ENCODE peak calls at places on chromosomes 7 and 10, in ten cellular contexts. One of them, this sample, is unnamed.

GRCh38 chr10:119526149-119526548 is 16.4 kb downstream of the RGS10 start:
- DNase-seq in cardiac fibroblast: no peak
- DNase-seq in HFFc6: no peak
- DNase-seq in pons: no peak
- DNase-seq in AG20443: no peak
- DNase-seq in stimulated activated naive CD4-positive, alpha-beta T cell: no peak
- DNase-seq in HFF-Myc: no peak
- DNase-seq in H9: no peak
- DNase-seq in activated naive CD4-positive, alpha-beta T cell: no peak
- DNase-seq in nucleus accumbens: no peak
- DNase-seq in this sample: no peak

GRCh38 chr7:108525985-108526767 is at the start of gene PNPLA8:
- DNase-seq in HFFc6: peak
- DNase-seq in activated naive CD4-positive, alpha-beta T cell: peak
- DNase-seq in pons: peak
- DNase-seq in AG20443: peak
- DNase-seq in nucleus accumbens: peak
- DNase-seq in H9: peak
- DNase-seq in cardiac fibroblast: peak
- DNase-seq in HFF-Myc: peak
- DNase-seq in stimulated activated naive CD4-positive, alpha-beta T cell: peak
- DNase-seq in this sample: peak

GRCh38 chr10:102246261-102246660 is 929 bp downstream of the GBF1 start:
- DNase-seq in H9: no peak
- DNase-seq in AG20443: no peak
- DNase-seq in pons: no peak
- DNase-seq in nucleus accumbens: no peak
- DNase-seq in cardiac fibroblast: peak
- DNase-seq in HFF-Myc: no peak
- DNase-seq in activated naive CD4-positive, alpha-beta T cell: no peak
- DNase-seq in HFFc6: peak
- DNase-seq in stimulated activated naive CD4-positive, alpha-beta T cell: no peak
- DNase-seq in this sample: no peak

GRCh38 chr7:151313857-151314256 is 27.8 kb upstream of the NUB1 start:
- DNase-seq in HFFc6: peak
- DNase-seq in AG20443: peak
- DNase-seq in activated naive CD4-positive, alpha-beta T cell: no peak
- DNase-seq in cardiac fibroblast: peak
- DNase-seq in nucleus accumbens: no peak
- DNase-seq in pons: peak
- DNase-seq in HFF-Myc: no peak
- DNase-seq in H9: peak
- DNase-seq in stimulated activated naive CD4-positive, alpha-beta T cell: no peak
- DNase-seq in this sample: peak

GRCh38 chr10:128675405-128675804 is 549.2 kb upstream of the MKI67 start:
- DNase-seq in pons: no peak
- DNase-seq in AG20443: no peak
- DNase-seq in stimulated activated naive CD4-positive, alpha-beta T cell: no peak
- DNase-seq in HFF-Myc: no peak
- DNase-seq in activated naive CD4-positive, alpha-beta T cell: no peak
- DNase-seq in HFFc6: no peak
- DNase-seq in cardiac fibroblast: no peak
- DNase-seq in nucleus accumbens: no peak
- DNase-seq in H9: no peak
- DNase-seq in this sample: no peak

GRCh38 chr10:124239666-124240065 is 146.3 kb upstream of the CHST15 start:
- DNase-seq in pons: no peak
- DNase-seq in stimulated activated naive CD4-positive, alpha-beta T cell: no peak
- DNase-seq in HFF-Myc: no peak
- DNase-seq in cardiac fibroblast: no peak
- DNase-seq in nucleus accumbens: no peak
- DNase-seq in HFFc6: no peak
- DNase-seq in activated naive CD4-positive, alpha-beta T cell: no peak
- DNase-seq in AG20443: no peak
- DNase-seq in H9: no peak
- DNase-seq in this sample: no peak

GRCh38 chr10:102003541-102003940 is 52.4 kb downstream of the ARMH3 start:
- DNase-seq in cardiac fibroblast: peak
- DNase-seq in nucleus accumbens: no peak
- DNase-seq in activated naive CD4-positive, alpha-beta T cell: no peak
- DNase-seq in pons: no peak
- DNase-seq in HFF-Myc: no peak
- DNase-seq in HFFc6: no peak
- DNase-seq in stimulated activated naive CD4-positive, alpha-beta T cell: no peak
- DNase-seq in AG20443: no peak
- DNase-seq in H9: no peak
- DNase-seq in this sample: no peak

GRCh38 chr10:6457376-6457775 is 122.7 kb downstream of the PRKCQ start:
- DNase-seq in cardiac fibroblast: no peak
- DNase-seq in H9: no peak
- DNase-seq in HFFc6: no peak
- DNase-seq in pons: no peak
- DNase-seq in HFF-Myc: no peak
- DNase-seq in nucleus accumbens: no peak
- DNase-seq in activated naive CD4-positive, alpha-beta T cell: no peak
- DNase-seq in AG20443: no peak
- DNase-seq in stimulated activated naive CD4-positive, alpha-beta T cell: no peak
- DNase-seq in this sample: no peak

GRCh38 chr7:51847461-51848134 is 531.0 kb upstream of the COBL start:
- DNase-seq in nucleus accumbens: no peak
- DNase-seq in stimulated activated naive CD4-positive, alpha-beta T cell: no peak
- DNase-seq in cardiac fibroblast: no peak
- DNase-seq in HFF-Myc: no peak
- DNase-seq in HFFc6: no peak
- DNase-seq in H9: peak
- DNase-seq in pons: no peak
- DNase-seq in activated naive CD4-positive, alpha-beta T cell: no peak
- DNase-seq in AG20443: no peak
- DNase-seq in this sample: no peak

GRCh38 chr10:21989453-21990154 is 13.9 kb downstream of the DNAJC1 start:
- DNase-seq in pons: peak
- DNase-seq in HFF-Myc: no peak
- DNase-seq in nucleus accumbens: no peak
- DNase-seq in AG20443: peak
- DNase-seq in cardiac fibroblast: peak
- DNase-seq in HFFc6: peak
- DNase-seq in activated naive CD4-positive, alpha-beta T cell: no peak
- DNase-seq in H9: peak
- DNase-seq in stimulated activated naive CD4-positive, alpha-beta T cell: peak
- DNase-seq in this sample: no peak

This sample was measured in caudate nucleus.